ENCODE peak calls at places on chromosomes 4 and X, in six cellular contexts. L, A, P, H, Y and R are unnamed samples.
A peak's percentile ranks its signal among the peaks of the same experiment; 100 is the strongest.

GRCh38 chr4:87985097-87985886 is 9.8 kb downstream of the SPP1 start:
- DNase-seq in L (peak; percentile 51), A (no peak), P (peak; percentile 4), H (peak; percentile 80), Y (peak; percentile 75), R (peak; percentile 76)

GRCh38 chrX:2383735-2384134 is 117.0 kb downstream of the DHRSX start:
- DNase-seq in L (no peak), A (no peak), P (no peak), H (no peak), Y (no peak), R (no peak)

GRCh38 chr4:169335331-169335730 is 64.6 kb upstream of the SH3RF1 start:
- DNase-seq in L (no peak), A (no peak), P (no peak), H (no peak), Y (no peak), R (peak; percentile 87)

GRCh38 chrX:153885968-153886903 is at the start of gene L1CAM:
- DNase-seq in L (no peak), A (no peak), P (no peak), H (no peak), Y (no peak), R (peak; percentile 28)

GRCh38 chr4:52716364-52717151 is 34.7 kb downstream of the ERVMER34-1 start:
- DNase-seq in L (no peak), A (no peak), P (no peak), H (no peak), Y (no peak), R (no peak)

GRCh38 chr4:132169660-132170059 is 979.4 kb upstream of the PCDH10 start:
- DNase-seq in L (no peak), A (no peak), P (no peak), H (no peak), Y (no peak), R (no peak)

GRCh38 chr4:181998588-181998987 is 244.6 kb upstream of the TENM3 start:
- DNase-seq in L (no peak), A (no peak), P (no peak), H (no peak), Y (no peak), R (peak; percentile 2)

GRCh38 chr4:26069218-26069617 is 155.2 kb downstream of the SMIM20 start:
- DNase-seq in L (no peak), A (no peak), P (peak; percentile 9), H (no peak), Y (peak; percentile 39), R (peak; percentile 44)

GRCh38 chr4:119286377-119287002 is 35.4 kb downstream of the FABP2 start:
- DNase-seq in L (no peak), A (no peak), P (no peak), H (no peak), Y (no peak), R (peak; percentile 82)

GRCh38 chrX:148806145-148806868 is 305.9 kb downstream of the AFF2 start:
- DNase-seq in L (no peak), A (no peak), P (peak; percentile 73), H (no peak), Y (no peak), R (no peak)

GRCh38 chrX:5100004-5100403 is 1128.7 kb downstream of the NLGN4X start:
- DNase-seq in L (no peak), A (no peak), P (no peak), H (no peak), Y (no peak), R (no peak)

GRCh38 chr4:139600662-139601061 is 44.6 kb upstream of the SETD7 start:
- DNase-seq in L (no peak), A (no peak), P (no peak), H (no peak), Y (no peak), R (no peak)

GRCh38 chrX:378443-378842 is 8.3 kb downstream of the PPP2R3B start:
- DNase-seq in L (no peak), A (no peak), P (no peak), H (no peak), Y (no peak), R (no peak)

GRCh38 chrX:120549483-120550452 is 11.0 kb downstream of the CUL4B start:
- DNase-seq in L (peak; percentile 35), A (peak; percentile 15), P (no peak), H (no peak), Y (no peak), R (peak; percentile 97)

GRCh38 chr4:151676301-151676700 is 84.5 kb downstream of the GATB start:
- DNase-seq in L (no peak), A (no peak), P (no peak), H (no peak), Y (no peak), R (peak; percentile 80)

GRCh38 chrX:81377329-81377728 is 175.4 kb downstream of the SH3BGRL start:
- DNase-seq in L (peak; percentile 1), A (no peak), P (no peak), H (no peak), Y (no peak), R (peak; percentile 33)

GRCh38 chr4:4770610-4771009 is 88.9 kb upstream of the MSX1 start:
- DNase-seq in L (no peak), A (no peak), P (no peak), H (no peak), Y (no peak), R (no peak)

GRCh38 chr4:3411676-3412075 is 30.1 kb upstream of the HGFAC start:
- DNase-seq in L (no peak), A (no peak), P (no peak), H (no peak), Y (no peak), R (no peak)

GRCh38 chr4:54093609-54094240 is 6.2 kb upstream of the GSX2 start:
- DNase-seq in L (no peak), A (no peak), P (no peak), H (no peak), Y (no peak), R (no peak)

GRCh38 chrX:54715621-54716020 is 82.4 kb downstream of the ITIH6 start:
- DNase-seq in L (peak; percentile 11), A (no peak), P (no peak), H (no peak), Y (no peak), R (no peak)

GRCh38 chrX:154987940-154988339 is 34.6 kb downstream of the F8 start:
- DNase-seq in L (peak; percentile 5), A (no peak), P (no peak), H (no peak), Y (no peak), R (no peak)

GRCh38 chr4:75036046-75036445 is 103.1 kb downstream of the PARM1 start:
- DNase-seq in L (no peak), A (no peak), P (no peak), H (no peak), Y (no peak), R (no peak)

GRCh38 chr4:67332627-67333026 is 212.7 kb downstream of the CENPC start:
- DNase-seq in L (peak; percentile 20), A (no peak), P (no peak), H (no peak), Y (no peak), R (peak; percentile 11)

GRCh38 chr4:157221895-157222763 is 1.6 kb downstream of the GRIA2 start:
- DNase-seq in L (no peak), A (no peak), P (peak; percentile 47), H (peak; percentile 58), Y (peak; percentile 79), R (peak; percentile 1)

GRCh38 chrX:24306430-24306829 is 7.4 kb downstream of the SUPT20HL2 start:
- DNase-seq in L (peak; percentile 10), A (no peak), P (no peak), H (no peak), Y (no peak), R (no peak)

GRCh38 chr4:107391630-107392028 is 328.4 kb downstream of the PAPSS1 start:
- DNase-seq in L (no peak), A (no peak), P (no peak), H (no peak), Y (no peak), R (no peak)

GRCh38 chr4:107654694-107655093 is 65.3 kb downstream of the PAPSS1 start:
- DNase-seq in L (peak; percentile 34), A (no peak), P (peak; percentile 43), H (peak; percentile 18), Y (no peak), R (no peak)

GRCh38 chr4:171928336-171928735 is 115.1 kb downstream of the GALNTL6 start:
- DNase-seq in L (no peak), A (no peak), P (no peak), H (no peak), Y (no peak), R (peak; percentile 27)

GRCh38 chrX:4315891-4316290 is 602.4 kb upstream of the PRKX start:
- DNase-seq in L (peak; percentile 38), A (no peak), P (no peak), H (no peak), Y (no peak), R (no peak)

GRCh38 chrX:110665636-110666035 is 130.0 kb downstream of the CHRDL1 start:
- DNase-seq in L (peak; percentile 51), A (no peak), P (no peak), H (no peak), Y (no peak), R (peak; percentile 51)

GRCh38 chr4:15400911-15401671 is 26.7 kb upstream of the C1QTNF7 start:
- DNase-seq in L (no peak), A (peak; percentile 13), P (no peak), H (peak; percentile 16), Y (peak; percentile 89), R (peak; percentile 96)